ENCODE peak calls at places on chromosomes 4 and X, in eight cellular contexts. X is AG04450, U is neural progenitor cell, K is GM23338, E is caudate nucleus, V is lower lobe of right lung, R is GM12891, O is NCI-H187 treated with DMSO at 0.1 percent for 48 hours. N is an unnamed sample.

GRCh38 chrX:120559799-120560198 is 963 bp downstream of the CUL4B start:
- DNase-seq in V (no peak), O (no peak), K (no peak), U (peak), E (no peak), X (no peak), R (no peak), N (no peak)

GRCh38 chr4:182085051-182085480 is 158.1 kb upstream of the TENM3 start:
- DNase-seq in R (no peak), E (no peak), X (no peak), K (peak), O (no peak), V (no peak), U (peak), N (no peak)

GRCh38 chr4:150909116-150909515 is 106.0 kb downstream of the LRBA start:
- DNase-seq in V (no peak), O (no peak), R (no peak), X (no peak), U (no peak), E (no peak), K (no peak), N (no peak)

GRCh38 chr4:77354550-77354949 is 197.5 kb downstream of the CCNG2 start:
- DNase-seq in R (no peak), X (no peak), E (no peak), U (no peak), K (no peak), O (no peak), V (no peak), N (no peak)

GRCh38 chrX:46573896-46574336 is 351 bp downstream of the CHST7 start:
- DNase-seq in R (no peak), U (peak), E (no peak), K (peak), V (peak), X (no peak), O (no peak), N (peak)

GRCh38 chrX:4547218-4547836 is 833.9 kb upstream of the PRKX start:
- DNase-seq in O (no peak), E (peak), R (peak), V (peak), X (no peak), U (peak), K (peak), N (no peak)

GRCh38 chr4:112277220-112277619 is 8.5 kb downstream of the TIFA start:
- DNase-seq in X (no peak), R (no peak), O (no peak), E (no peak), U (no peak), V (no peak), K (no peak), N (no peak)

GRCh38 chr4:152304220-152304619 is 231.7 kb downstream of the FBXW7 start:
- DNase-seq in R (no peak), U (no peak), E (no peak), V (no peak), O (no peak), K (no peak), X (no peak), N (no peak)

GRCh38 chr4:53654300-53654758 is 63.0 kb upstream of the LNX1 start:
- DNase-seq in X (no peak), K (no peak), E (no peak), U (no peak), V (no peak), O (no peak), R (no peak), N (no peak)